ENCODE peak calls at places on chromosomes 13 and 19, in nine cellular contexts. W, M, G, Q, A, Z, C, N and B are unnamed samples.
A peak's percentile ranks its signal among the peaks of the same experiment; 100 is the strongest.

GRCh38 chr13:42681394-42681793 is 100.0 kb upstream of the FAM216B start:
- DNase-seq in W (no peak), M (no peak), G (no peak), Q (no peak), A (no peak), Z (no peak), C (no peak), N (no peak), B (no peak)

GRCh38 chr13:25699056-25699455 is 327.3 kb downstream of the ATP8A2 start:
- DNase-seq in W (no peak), M (no peak), G (no peak), Q (no peak), A (no peak), Z (peak; percentile 73), C (no peak), N (no peak), B (no peak)

GRCh38 chr19:3656073-3656746 is 29.6 kb upstream of the CACTIN start:
- DNase-seq in W (peak; percentile 28), M (no peak), G (no peak), Q (no peak), A (no peak), Z (peak; percentile 52), C (peak; percentile 93), N (no peak), B (no peak)

GRCh38 chr13:47000166-47000565 is 103.3 kb upstream of the HTR2A start:
- DNase-seq in W (no peak), M (no peak), G (no peak), Q (no peak), A (no peak), Z (peak; percentile 23), C (no peak), N (no peak), B (no peak)

GRCh38 chr19:57026476-57026875 is 93.3 kb upstream of the USP29 start:
- DNase-seq in W (no peak), M (no peak), G (no peak), Q (no peak), A (no peak), Z (no peak), C (no peak), N (no peak), B (no peak)

GRCh38 chr13:19062019-19062646 is 119.5 kb downstream of the TUBA3C start:
- DNase-seq in W (no peak), M (no peak), G (no peak), Q (no peak), A (no peak), Z (no peak), C (no peak), N (no peak), B (no peak)

GRCh38 chr13:44307255-44307654 is 66.4 kb upstream of the SERP2 start:
- DNase-seq in W (peak; percentile 29), M (no peak), G (no peak), Q (no peak), A (no peak), Z (peak; percentile 25), C (no peak), N (no peak), B (no peak)

GRCh38 chr19:55373993-55374757 is 2.5 kb upstream of the TMEM190 start:
- DNase-seq in W (no peak), M (no peak), G (peak; percentile 68), Q (no peak), A (no peak), Z (peak; percentile 78), C (peak; percentile 78), N (no peak), B (no peak)

GRCh38 chr19:43152217-43152616 is 34.1 kb downstream of the PSG5 start:
- DNase-seq in W (peak; percentile 35), M (no peak), G (no peak), Q (no peak), A (no peak), Z (no peak), C (no peak), N (no peak), B (no peak)

GRCh38 chr19:49840321-49840720 is 10.6 kb upstream of the PTOV1 start:
- DNase-seq in W (no peak), M (no peak), G (no peak), Q (no peak), A (no peak), Z (no peak), C (no peak), N (no peak), B (no peak)

GRCh38 chr13:111184685-111185401 is 69.7 kb downstream of the ARHGEF7 start:
- DNase-seq in W (peak; percentile 71), M (no peak), G (no peak), Q (peak; percentile 16), A (peak; percentile 13), Z (no peak), C (no peak), N (peak; percentile 59), B (peak; percentile 87)